ENCODE peak calls at places on chromosomes 1 and 21, in four cellular contexts. P is brain microvascular endothelial cell, Z is astrocyte of the spinal cord, Q is Calu3. R is an unnamed sample.
A peak's percentile ranks its signal among the peaks of the same experiment; 100 is the strongest.

GRCh38 chr1:83692524-83693336 is 306.2 kb downstream of the TTLL7 start:
- DNase-seq in P (peak; percentile 37), Z (peak; percentile 10), Q (peak; percentile 6), R (no peak)

GRCh38 chr1:48249868-48250267 is 27.4 kb downstream of the SLC5A9 start:
- DNase-seq in P (no peak), Z (no peak), Q (peak; percentile 17), R (no peak)

GRCh38 chr1:8702121-8702520 is 115.3 kb downstream of the RERE start:
- DNase-seq in P (peak; percentile 23), Z (peak; percentile 48), Q (peak; percentile 61), R (no peak)

GRCh38 chr1:29032839-29033238 is 90.9 kb downstream of the TMEM200B start:
- DNase-seq in P (no peak), Z (no peak), Q (no peak), R (no peak)

GRCh38 chr21:16037386-16037785 is 307.6 kb downstream of the USP25 start:
- DNase-seq in P (no peak), Z (peak; percentile 24), Q (no peak), R (no peak)

GRCh38 chr1:151058682-151059341 is 610 bp downstream of the CDC42SE1 start:
- DNase-seq in P (no peak), Z (no peak), Q (peak; percentile 91), R (no peak)

GRCh38 chr1:211625040-211625439 is 46.1 kb upstream of the SLC30A1 start:
- DNase-seq in P (no peak), Z (peak; percentile 28), Q (no peak), R (peak; percentile 31)

GRCh38 chr21:17613242-17613676 is 558 bp upstream of the BTG3 start:
- DNase-seq in P (no peak), Z (peak; percentile 12), Q (peak; percentile 0), R (no peak)

GRCh38 chr1:1150100-1150499 is 23.6 kb upstream of the TTLL10 start:
- DNase-seq in P (no peak), Z (no peak), Q (peak; percentile 71), R (no peak)

GRCh38 chr1:11681071-11681771 is at the start of gene MAD2L2:
- DNase-seq in P (peak; percentile 61), Z (peak; percentile 76), Q (peak; percentile 81), R (peak; percentile 75)

GRCh38 chr1:70427976-70428375 is 16.9 kb downstream of the CTH start:
- DNase-seq in P (peak; percentile 23), Z (peak; percentile 28), Q (no peak), R (peak; percentile 18)

GRCh38 chr1:85576642-85577420 is 3.7 kb upstream of the CCN1 start:
- DNase-seq in P (peak; percentile 87), Z (peak; percentile 94), Q (peak; percentile 93), R (peak; percentile 81)

GRCh38 chr1:33220701-33221384 is 35.4 kb upstream of the ZNF362 start:
- DNase-seq in P (no peak), Z (no peak), Q (peak; percentile 58), R (no peak)

GRCh38 chr21:45803613-45804340 is 160.3 kb downstream of the PCBP3 start:
- DNase-seq in P (no peak), Z (no peak), Q (no peak), R (no peak)

GRCh38 chr1:3657578-3658230 is 5.4 kb downstream of the TP73 start:
- DNase-seq in P (no peak), Z (no peak), Q (no peak), R (no peak)

GRCh38 chr1:21857142-21857839 is 45.2 kb downstream of the LDLRAD2 start:
- DNase-seq in P (peak; percentile 11), Z (peak; percentile 53), Q (no peak), R (peak; percentile 3)

GRCh38 chr1:220043646-220044045 is 2.7 kb downstream of the EPRS1 start:
- DNase-seq in P (no peak), Z (no peak), Q (no peak), R (no peak)

GRCh38 chr1:220044683-220045355 is 1.5 kb downstream of the EPRS1 start:
- DNase-seq in P (no peak), Z (peak; percentile 8), Q (no peak), R (no peak)

GRCh38 chr1:220045356-220046051 is 801 bp downstream of the EPRS1 start:
- DNase-seq in P (no peak), Z (peak; percentile 40), Q (peak; percentile 9), R (no peak)

GRCh38 chr1:220046052-220046930 is at the start of gene EPRS1:
- DNase-seq in P (peak; percentile 97), Z (peak; percentile 99), Q (peak; percentile 97), R (peak; percentile 98)
- TF ChIP-seq CTCF in P (peak; percentile 78), Z (peak; percentile 66), Q (peak; percentile 63), R (peak; percentile 80)

DNA sequence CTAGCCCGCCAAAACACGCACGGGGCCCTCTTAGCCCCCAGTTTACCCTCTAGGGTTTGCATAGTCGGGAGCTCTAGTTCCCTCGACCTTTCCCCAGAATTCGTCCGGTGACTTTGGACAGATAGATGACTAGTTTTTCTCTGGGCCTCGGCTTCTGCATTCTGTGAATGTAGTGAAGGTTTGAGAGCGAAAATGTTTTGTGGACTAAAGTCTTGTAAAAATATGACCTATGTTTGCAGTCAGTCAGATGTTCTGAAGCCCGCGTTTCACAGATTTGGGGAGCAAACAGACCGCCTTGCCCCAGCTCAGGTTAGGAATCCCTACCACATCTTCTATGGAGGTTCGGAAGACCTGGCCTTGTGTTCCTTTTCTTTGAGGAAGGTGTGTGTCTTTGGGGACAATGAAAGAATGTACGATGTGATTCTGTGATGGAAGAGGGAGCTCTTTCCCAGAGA is 401 bp downstream of the UQCRH start:
- DNase-seq in P (no peak), Z (no peak), Q (no peak), R (no peak)
- TF ChIP-seq CTCF in P (no peak), Z (no peak), Q (no peak), R (no peak)

DNA sequence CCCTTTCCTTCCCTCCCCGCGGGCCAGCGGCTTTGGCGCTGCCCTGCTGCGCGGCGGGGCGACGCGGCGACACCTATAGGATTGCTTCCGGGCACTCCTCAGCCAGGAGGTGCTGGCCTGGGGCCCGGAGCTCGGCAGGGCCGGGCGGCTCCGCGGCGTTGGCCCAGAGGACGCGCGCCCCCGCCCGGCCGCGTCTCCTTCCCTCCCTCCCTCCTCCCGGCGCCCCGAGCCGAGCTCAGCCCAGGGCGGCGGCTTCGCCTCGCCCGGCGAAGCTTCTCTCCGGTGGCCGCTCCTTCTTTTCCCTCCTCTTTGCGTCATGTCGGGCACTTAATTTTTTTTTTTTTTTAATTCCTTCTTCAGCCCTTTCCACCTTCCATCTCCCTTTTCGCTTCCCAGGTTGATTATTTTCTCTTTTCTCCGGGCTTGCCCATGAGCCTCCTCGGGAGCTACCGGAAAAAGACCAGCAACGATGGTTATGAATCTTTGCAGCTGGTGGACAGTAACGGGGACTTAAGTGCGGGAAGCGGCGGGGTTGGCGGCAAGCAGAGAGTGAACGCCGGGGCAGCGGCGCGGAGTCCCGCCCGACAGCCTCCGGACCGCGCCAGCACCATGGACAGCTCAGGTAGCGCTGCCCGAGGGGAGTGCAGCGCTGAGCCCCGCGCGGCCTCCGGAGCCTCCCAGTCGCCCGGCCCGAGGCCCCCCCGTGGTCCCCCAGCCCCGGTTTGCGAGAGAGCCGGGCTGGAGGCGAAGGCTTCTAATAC is at the start of gene DNAJC6:
- DNase-seq in P (peak; percentile 38), Z (peak; percentile 78), Q (peak; percentile 86), R (peak; percentile 41)
- TF ChIP-seq CTCF in P (no peak), Z (no peak), Q (no peak), R (peak; percentile 17)

GRCh38 chr1:167720965-167721616 is 691 bp upstream of the MPZL1 start:
- DNase-seq in P (peak; percentile 36), Z (peak; percentile 73), Q (peak; percentile 52), R (peak; percentile 66)
- TF ChIP-seq CTCF in P (peak; percentile 72), Z (peak; percentile 56), Q (peak; percentile 46), R (peak; percentile 70)

DNA sequence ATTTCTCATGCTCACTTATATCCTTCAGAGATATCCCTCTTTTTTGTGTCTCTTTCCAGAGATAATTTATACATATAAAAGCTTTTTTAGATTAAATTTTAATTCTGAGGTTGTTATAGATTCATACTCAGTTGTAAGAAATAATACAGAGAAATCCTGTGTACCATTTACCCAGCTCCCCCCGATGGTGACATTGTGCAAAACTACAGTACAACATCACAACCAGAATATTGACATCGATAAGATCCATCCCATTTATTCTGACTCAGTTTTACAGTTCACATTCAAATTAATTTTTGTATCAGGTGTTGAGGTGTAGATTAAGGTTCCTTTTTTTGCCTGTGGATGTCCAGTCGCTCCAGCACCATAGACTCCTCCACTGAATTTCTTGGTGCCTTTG is 14.3 kb downstream of the DMRTB1 start:
- DNase-seq in P (peak; percentile 21), Z (peak; percentile 12), Q (no peak), R (no peak)
- TF ChIP-seq CTCF in P (peak; percentile 52), Z (peak; percentile 56), Q (no peak), R (peak; percentile 63)

DNA sequence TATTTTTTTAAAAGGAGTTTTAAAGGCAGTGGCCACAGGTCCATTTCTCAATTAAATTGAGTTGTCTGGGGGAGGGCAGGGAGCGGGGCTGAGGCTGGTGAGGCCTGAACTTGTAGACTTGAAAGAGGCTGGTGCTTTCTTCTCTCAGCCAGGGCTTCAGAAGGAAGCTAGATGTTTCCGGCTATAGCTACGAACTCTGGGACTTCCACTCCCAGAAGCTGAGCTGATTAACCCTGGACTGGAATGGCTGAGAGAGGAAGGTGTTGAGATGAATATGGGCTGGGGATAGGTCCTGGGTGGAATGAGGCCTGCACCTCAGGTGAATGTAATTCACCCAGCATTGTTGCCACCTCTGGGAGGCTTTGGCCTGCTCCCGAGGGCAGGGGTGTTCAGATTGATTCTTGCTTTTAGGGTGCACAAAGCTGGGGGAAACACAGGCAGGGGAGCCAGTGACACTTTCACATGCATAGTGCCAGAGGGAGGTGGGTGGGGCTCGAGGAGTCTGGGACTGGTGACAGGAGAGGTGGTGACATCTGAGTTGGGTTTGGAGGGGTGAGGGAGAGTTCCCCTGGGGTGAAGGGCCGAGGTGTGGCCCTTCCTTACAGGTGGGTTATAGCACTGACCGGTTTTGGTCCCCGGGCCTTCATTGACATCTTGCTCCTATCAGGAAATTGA is 18.2 kb downstream of the LDLRAP1 start:
- DNase-seq in P (no peak), Z (no peak), Q (no peak), R (no peak)
- TF ChIP-seq CTCF in P (no peak), Z (no peak), Q (no peak), R (no peak)